ENCODE peak calls at places on chromosome 3, in ten cellular contexts. V, X, L, Y, O, D, I, M, P and J are unnamed samples.

GRCh38 chr3:171116365-171116764 is 89.8 kb upstream of the SLC2A2 start:
- DNase-seq in M (no peak), V (peak; percentile 31), X (peak; percentile 24), Y (no peak), P (no peak), O (no peak), D (no peak), I (no peak), L (no peak), J (no peak)

GRCh38 chr3:176737480-176738147 is 459.7 kb downstream of the TBL1XR1 start:
- DNase-seq in O (no peak), X (no peak), P (no peak), V (no peak), D (no peak), M (no peak), Y (no peak), L (no peak), I (no peak), J (no peak)

GRCh38 chr3:49387721-49388120 is 24.1 kb downstream of the RHOA start:
- DNase-seq in O (no peak), L (no peak), X (no peak), M (no peak), D (peak; percentile 30), I (no peak), P (no peak), V (no peak), Y (no peak), J (no peak)

GRCh38 chr3:29759443-29760033 is 478.7 kb downstream of the RBMS3 start:
- DNase-seq in Y (no peak), O (no peak), X (peak; percentile 47), I (no peak), P (peak; percentile 15), M (peak; percentile 29), D (no peak), L (no peak), V (no peak), J (no peak)

GRCh38 chr3:71103430-71103881 is 480.1 kb downstream of the FOXP1 start:
- DNase-seq in P (no peak), V (no peak), M (peak; percentile 70), X (peak; percentile 81), O (peak; percentile 87), Y (no peak), D (no peak), L (no peak), I (peak; percentile 80), J (no peak)

GRCh38 chr3:42387802-42388651 is 22.4 kb downstream of the LYZL4 start:
- DNase-seq in D (no peak), V (no peak), L (no peak), Y (no peak), O (no peak), P (no peak), M (no peak), I (no peak), X (peak; percentile 13), J (no peak)

GRCh38 chr3:157130138-157130880 is 29.6 kb downstream of the CCNL1 start:
- DNase-seq in L (peak; percentile 75), D (peak; percentile 85), V (peak; percentile 44), Y (peak; percentile 56), M (peak; percentile 73), X (peak; percentile 87), I (peak; percentile 11), P (peak; percentile 45), O (peak; percentile 66), J (peak; percentile 94)

GRCh38 chr3:118110196-118110595 is 924.5 kb downstream of the IGSF11 start:
- DNase-seq in L (no peak), P (no peak), M (no peak), Y (no peak), X (no peak), O (no peak), I (no peak), V (no peak), D (no peak), J (no peak)

GRCh38 chr3:188734395-188734794 is 437.4 kb upstream of the TPRG1 start:
- DNase-seq in V (no peak), M (no peak), I (peak; percentile 58), Y (no peak), O (no peak), P (no peak), X (no peak), D (no peak), L (no peak), J (no peak)

GRCh38 chr3:79497447-79498111 is 270.2 kb downstream of the ROBO1 start:
- DNase-seq in Y (no peak), V (peak; percentile 14), I (no peak), P (no peak), O (no peak), L (no peak), D (no peak), M (no peak), X (peak; percentile 36), J (no peak)

GRCh38 chr3:143241556-143241955 is 122.0 kb downstream of the CHST2 start:
- DNase-seq in X (no peak), V (no peak), M (no peak), O (no peak), D (no peak), L (no peak), I (no peak), P (no peak), Y (no peak), J (no peak)

GRCh38 chr3:40207796-40208195 is 101.7 kb upstream of the EIF1B start:
- DNase-seq in I (no peak), Y (no peak), X (no peak), O (no peak), M (no peak), V (no peak), D (no peak), L (no peak), P (no peak), J (no peak)

GRCh38 chr3:77707271-77707670 is 667.4 kb downstream of the ROBO2 start:
- DNase-seq in D (no peak), I (no peak), Y (no peak), P (no peak), X (no peak), O (no peak), L (no peak), M (no peak), V (no peak), J (no peak)

GRCh38 chr3:44976002-44976815 is at the start of the genes EXOSC7 and ZDHHC3:
- DNase-seq in P (peak; percentile 77), X (peak; percentile 90), Y (peak; percentile 81), O (peak; percentile 62), L (peak; percentile 76), D (peak; percentile 85), I (peak; percentile 51), V (peak; percentile 88), M (peak; percentile 91), J (peak; percentile 83)

GRCh38 chr3:69425249-69425648 is 39.4 kb upstream of the FRMD4B start:
- DNase-seq in O (no peak), M (no peak), P (no peak), V (no peak), X (peak; percentile 34), Y (no peak), I (no peak), L (peak; percentile 29), D (peak; percentile 32), J (peak; percentile 58)

GRCh38 chr3:177284383-177284881 is 87.2 kb upstream of the TBL1XR1 start:
- DNase-seq in V (peak; percentile 12), L (peak; percentile 67), O (peak; percentile 63), I (no peak), Y (no peak), D (peak; percentile 86), X (peak; percentile 60), M (peak; percentile 48), P (peak; percentile 19), J (peak; percentile 43)

GRCh38 chr3:41508063-41508696 is 308.9 kb downstream of the CTNNB1 start:
- DNase-seq in O (peak; percentile 33), V (peak; percentile 13), X (peak; percentile 6), L (peak; percentile 29), P (no peak), Y (no peak), D (peak; percentile 38), I (no peak), M (no peak), J (no peak)

GRCh38 chr3:12317914-12318313 is 29.0 kb downstream of the PPARG start:
- DNase-seq in Y (no peak), I (no peak), P (no peak), O (no peak), V (no peak), X (no peak), D (no peak), M (no peak), L (no peak), J (no peak)

GRCh38 chr3:48247401-48247807 is 6.5 kb downstream of the ZNF589 start:
- DNase-seq in V (peak; percentile 6), O (no peak), M (no peak), Y (no peak), I (no peak), X (no peak), D (no peak), P (no peak), L (no peak), J (no peak)

GRCh38 chr3:45145681-45146614 is at the start of gene CDCP1:
- DNase-seq in Y (no peak), V (peak; percentile 72), L (peak; percentile 57), P (no peak), X (no peak), M (no peak), O (peak; percentile 59), I (no peak), D (no peak), J (peak; percentile 65)

GRCh38 chr3:61946925-61947324 is 385.6 kb downstream of the PTPRG start:
- DNase-seq in O (no peak), L (no peak), D (no peak), I (no peak), Y (no peak), X (no peak), P (no peak), M (no peak), V (no peak), J (no peak)

GRCh38 chr3:8579101-8579500 is 65.5 kb downstream of the SSUH2 start:
- DNase-seq in L (no peak), D (no peak), O (no peak), V (no peak), M (no peak), P (no peak), I (no peak), Y (no peak), X (no peak), J (no peak)

GRCh38 chr3:8809341-8809740 is 39.9 kb upstream of the OXTR start:
- DNase-seq in L (no peak), V (no peak), I (no peak), M (no peak), O (no peak), P (no peak), D (no peak), X (no peak), Y (no peak), J (no peak)

GRCh38 chr3:73601031-73601430 is 23.7 kb downstream of the PDZRN3 start:
- DNase-seq in L (no peak), M (no peak), V (no peak), O (no peak), I (no peak), P (no peak), Y (no peak), D (no peak), X (no peak), J (no peak)

GRCh38 chr3:98022978-98023820 is 11.9 kb downstream of the GABRR3 start:
- DNase-seq in I (peak; percentile 85), Y (peak; percentile 99), L (peak; percentile 93), M (peak; percentile 92), O (peak; percentile 44), D (peak; percentile 79), P (peak; percentile 60), V (peak; percentile 58), X (peak; percentile 73), J (peak; percentile 75)

GRCh38 chr3:53721187-53721946 is 124.9 kb downstream of the CHDH start:
- DNase-seq in M (no peak), L (no peak), Y (no peak), P (no peak), I (no peak), O (peak; percentile 30), V (no peak), X (peak; percentile 8), D (no peak), J (no peak)

GRCh38 chr3:177852408-177852807 is 655.1 kb upstream of the TBL1XR1 start:
- DNase-seq in D (no peak), P (no peak), L (no peak), I (no peak), V (no peak), X (peak; percentile 14), Y (no peak), M (no peak), O (no peak), J (no peak)